ENCODE peak calls at places on chromosome 14, in six cellular contexts. M is brain microvascular endothelial cell; I is CD8-positive, alpha-beta T cell; Q is activated CD8-positive, alpha-beta memory T cell treated with anti-CD3 and anti-CD28 coated beads for 4 hours; G is EH; A is HT-29. Z is an unnamed sample.
A peak's percentile ranks its signal among the peaks of the same experiment; 100 is the strongest.

GRCh38 chr14:68733086-68733621 is 59.7 kb downstream of the ZFP36L1 start:
- DNase-seq in Q (no peak), G (no peak), M (no peak), I (no peak), A (no peak), Z (peak; percentile 12)

GRCh38 chr14:102915292-102916110 is 7.0 kb upstream of the AMN start:
- DNase-seq in I (no peak), M (no peak), A (no peak), G (no peak), Q (no peak), Z (no peak)

GRCh38 chr14:89387922-89388685 is 28.9 kb downstream of the FOXN3 start:
- DNase-seq in G (no peak), I (no peak), A (no peak), Q (no peak), M (no peak), Z (no peak)

GRCh38 chr14:106883218-106883692 is 1356.9 kb downstream of the TMEM121 start:
- DNase-seq in G (no peak), A (no peak), M (no peak), I (no peak), Q (no peak), Z (no peak)

GRCh38 chr14:59355101-59355500 is 110.1 kb downstream of the GPR135 start:
- DNase-seq in I (no peak), G (no peak), A (no peak), Q (no peak), M (no peak), Z (no peak)

GRCh38 chr14:51517116-51517515 is 134.6 kb upstream of the FRMD6 start:
- DNase-seq in G (no peak), Q (no peak), A (no peak), M (no peak), I (no peak), Z (no peak)

GRCh38 chr14:95466506-95466905 is 49.9 kb downstream of the SYNE3 start:
- DNase-seq in M (no peak), Q (no peak), I (no peak), G (no peak), A (no peak), Z (no peak)

GRCh38 chr14:32027255-32027939 is 49.7 kb upstream of the ARHGAP5 start:
- DNase-seq in G (no peak), A (no peak), M (peak; percentile 25), Q (no peak), I (no peak), Z (peak; percentile 90)

GRCh38 chr14:91173867-91174266 is 60.0 kb downstream of the DGLUCY start:
- DNase-seq in A (no peak), M (no peak), Q (no peak), I (no peak), G (no peak), Z (no peak)

GRCh38 chr14:104924421-104925213 is at the start of gene PLD4:
- DNase-seq in I (no peak), G (no peak), Q (no peak), A (no peak), M (no peak), Z (no peak)

GRCh38 chr14:36619853-36620252 is 37.4 kb upstream of the NKX2-8 start:
- DNase-seq in A (no peak), G (no peak), Q (no peak), I (no peak), M (no peak), Z (no peak)

GRCh38 chr14:45939572-45939971 is 686.6 kb upstream of the MIS18BP1 start:
- DNase-seq in Q (no peak), A (no peak), I (no peak), G (no peak), M (no peak), Z (no peak)

GRCh38 chr14:71497645-71498086 is 434.6 kb upstream of the RGS6 start:
- DNase-seq in Q (no peak), M (peak; percentile 16), A (no peak), G (peak; percentile 58), I (no peak), Z (no peak)

GRCh38 chr14:95787941-95788340 is 74.0 kb upstream of the TCL1A start:
- DNase-seq in G (no peak), Q (no peak), A (no peak), I (no peak), M (no peak), Z (no peak)

GRCh38 chr14:51582437-51582836 is 69.3 kb upstream of the FRMD6 start:
- DNase-seq in Q (no peak), I (no peak), M (no peak), G (peak; percentile 43), A (no peak), Z (no peak)

GRCh38 chr14:65002586-65003210 is 16.0 kb downstream of the FNTB start:
- DNase-seq in G (peak; percentile 69), A (no peak), M (peak; percentile 29), I (no peak), Q (no peak), Z (no peak)

GRCh38 chr14:78758333-78758732 is 588.2 kb downstream of the NRXN3 start:
- DNase-seq in Q (no peak), A (peak; percentile 53), I (no peak), M (peak; percentile 51), G (peak; percentile 32), Z (no peak)

GRCh38 chr14:101849640-101850039 is 88.1 kb downstream of the PPP2R5C start:
- DNase-seq in G (no peak), M (no peak), I (no peak), A (no peak), Q (no peak), Z (no peak)

GRCh38 chr14:50047274-50047676 is 69.1 kb downstream of the VCPKMT start:
- DNase-seq in A (peak; percentile 81), I (no peak), Q (no peak), M (no peak), G (no peak), Z (no peak)